ENCODE peak calls at places on chromosome 20, in seven cellular contexts. U is osteoblast; Y is activated T-helper 1 cell treated with anti-CD3 and anti-CD28 coated beads, Interleukin-12 subunit alpha, Interleukin-12 subunit beta, Interleukin-2, Interleukin-4 antibody, amounts not matched to agents 30 ng/mL and 10 ng/mL and 1 ng/mL, durations not matched to agents 14 hours and 24 hours and 36 hours; P is GM03348; F is NAMALWA; Z is stimulated activated CD8-positive, alpha-beta memory T cell treated with anti-CD3 and anti-CD28 coated beads, Interleukin-4, amount 100 ng/mL, for 1 hour; D is germinal center. O is an unnamed sample.

GRCh38 chr20:49583669-49584417 is 15.9 kb upstream of the PTGIS start:
- DNase-seq in U (peak), Y (no peak), P (peak), F (no peak), Z (no peak), D (no peak), O (no peak)

GRCh38 chr20:25360631-25361286 is 29.9 kb downstream of the ABHD12 start:
- DNase-seq in U (peak), Y (no peak), P (peak), F (no peak), Z (no peak), D (no peak), O (no peak)

GRCh38 chr20:62898970-62899632 is 27.2 kb downstream of the DIDO1 start:
- DNase-seq in U (peak), Y (peak), P (no peak), F (no peak), Z (no peak), D (peak), O (peak)

GRCh38 chr20:39358052-39358451 is 395.9 kb downstream of the DHX35 start:
- DNase-seq in U (no peak), Y (no peak), P (no peak), F (no peak), Z (no peak), D (no peak), O (no peak)

GRCh38 chr20:52619101-52619500 is 353.1 kb upstream of the TSHZ2 start:
- DNase-seq in U (no peak), Y (no peak), P (no peak), F (peak), Z (no peak), D (no peak), O (no peak)

GRCh38 chr20:63942250-63943006 is 13.8 kb downstream of the UCKL1 start:
- DNase-seq in U (peak), Y (peak), P (peak), F (peak), Z (no peak), D (no peak), O (peak)

GRCh38 chr20:48065833-48066232 is 280.6 kb upstream of the SULF2 start:
- DNase-seq in U (no peak), Y (no peak), P (no peak), F (no peak), Z (no peak), D (no peak), O (no peak)

GRCh38 chr20:11267131-11267761 is 593.4 kb upstream of the JAG1 start:
- DNase-seq in U (peak), Y (no peak), P (peak), F (no peak), Z (no peak), D (no peak), O (no peak)

GRCh38 chr20:41776450-41776849 is 158.3 kb upstream of the CHD6 start:
- DNase-seq in U (no peak), Y (no peak), P (no peak), F (no peak), Z (no peak), D (no peak), O (no peak)

GRCh38 chr20:49397525-49397924 is 84.9 kb downstream of the KCNB1 start:
- DNase-seq in U (peak), Y (no peak), P (peak), F (no peak), Z (no peak), D (no peak), O (no peak)